ENCODE peak calls at places on chromosomes 4 and X, in nine cellular contexts. T, Q, B, R, N, D, P, K and G are unnamed samples. For H3K36me3 and H3K4me1, the result is how much of the 10 kb centered on the place peaks cover.

GRCh38 chrX:132590350-132591026 is 101.7 kb upstream of the MBNL3 start:
- DNase-seq in T (no peak), Q (no peak), B (no peak), R (no peak), N (no peak), D (no peak), P (no peak), K (no peak), G (no peak)

GRCh38 chr4:5788144-5788543 is 77.1 kb downstream of the EVC start:
- DNase-seq in T (no peak), Q (no peak), B (no peak), R (no peak), N (no peak), D (no peak), P (no peak), K (no peak), G (no peak)

GRCh38 chr4:22942920-22943559 is 250.3 kb downstream of the GBA3 start:
- DNase-seq in T (no peak), Q (no peak), B (no peak), R (no peak), N (no peak), D (no peak), P (no peak), K (no peak), G (no peak)

GRCh38 chr4:182144621-182145359 is 98.4 kb upstream of the TENM3 start:
- DNase-seq in T (no peak), Q (no peak), B (no peak), R (no peak), N (no peak), D (no peak), P (no peak), K (no peak), G (peak)

GRCh38 chrX:120358687-120359086 is 3.2 kb upstream of the ATP1B4 start:
- DNase-seq in T (no peak), Q (no peak), B (no peak), R (peak), N (no peak), D (no peak), P (no peak), K (no peak), G (no peak)

GRCh38 chrX:37846141-37846540 is 1.2 kb downstream of the DYNLT3 start:
- DNase-seq in T (no peak), Q (no peak), B (no peak), R (peak), N (no peak), D (no peak), P (no peak), K (no peak), G (no peak)

GRCh38 chr4:56326363-56326762 is 60.9 kb downstream of the AASDH start:
- DNase-seq in T (no peak), Q (no peak), B (no peak), R (no peak), N (no peak), D (no peak), P (no peak), K (peak), G (no peak)

GRCh38 chr4:40292313-40292759 is 42.8 kb upstream of the CHRNA9 start:
- DNase-seq in T (no peak), Q (no peak), B (no peak), R (peak), N (peak), D (no peak), P (no peak), K (peak), G (no peak)

GRCh38 chr4:93092765-93093164 is 735.8 kb upstream of the ATOH1 start:
- DNase-seq in T (no peak), Q (no peak), B (no peak), R (no peak), N (no peak), D (no peak), P (no peak), K (no peak), G (no peak)

GRCh38 chrX:53713987-53714579 is 27.6 kb upstream of the HUWE1 start:
- DNase-seq in T (no peak), Q (no peak), B (no peak), R (no peak), N (peak), D (no peak), P (no peak), K (no peak), G (no peak)

GRCh38 chr4:26048378-26048882 is 134.4 kb downstream of the SMIM20 start:
- DNase-seq in T (peak), Q (peak), B (no peak), R (peak), N (no peak), D (peak), P (peak), K (peak), G (peak)

GRCh38 chr4:43351970-43352806 is 459.7 kb downstream of the GRXCR1 start:
- DNase-seq in T (no peak), Q (no peak), B (no peak), R (no peak), N (no peak), D (no peak), P (no peak), K (no peak), G (no peak)

GRCh38 chr4:98581126-98581525 is 77.3 kb downstream of the TSPAN5 start:
- DNase-seq in T (no peak), Q (no peak), B (no peak), R (no peak), N (no peak), D (no peak), P (no peak), K (no peak), G (no peak)

GRCh38 chr4:1356181-1356998 is 9.4 kb downstream of the UVSSA start:
- DNase-seq in T (peak), Q (peak), B (no peak), R (peak), N (peak), D (peak), P (peak), K (peak), G (peak)

GRCh38 chrX:67613366-67613765 is 69.5 kb downstream of the AR start:
- DNase-seq in T (no peak), Q (no peak), B (no peak), R (peak), N (no peak), D (no peak), P (no peak), K (peak), G (no peak)

GRCh38 chr4:64780664-64781063 is 371.4 kb upstream of the TECRL start:
- DNase-seq in T (no peak), Q (no peak), B (no peak), R (no peak), N (no peak), D (no peak), P (no peak), K (no peak), G (no peak)

GRCh38 chr4:109801895-109802319 is at the start of gene CFI:
- DNase-seq in T (no peak), Q (no peak), B (no peak), R (peak), N (no peak), D (no peak), P (no peak), K (peak), G (no peak)

GRCh38 chr4:132642196-132642817 is 506.8 kb upstream of the PCDH10 start:
- DNase-seq in T (no peak), Q (no peak), B (no peak), R (peak), N (peak), D (no peak), P (no peak), K (peak), G (no peak)

GRCh38 chrX:23765449-23765848 is 17.5 kb upstream of the SAT1 start:
- DNase-seq in T (no peak), Q (no peak), B (no peak), R (no peak), N (no peak), D (no peak), P (no peak), K (no peak), G (no peak)

GRCh38 chr4:152269448-152270191 is 266.3 kb downstream of the FBXW7 start:
- DNase-seq in T (no peak), Q (no peak), B (no peak), R (no peak), N (no peak), D (no peak), P (no peak), K (no peak), G (no peak)

GRCh38 chrX:39309721-39310152 is 508.5 kb downstream of the MID1IP1 start:
- DNase-seq in T (no peak), Q (no peak), B (no peak), R (peak), N (no peak), D (peak), P (peak), K (peak), G (peak)

GRCh38 chrX:48911407-48912182 is at the start of gene SLC35A2:
- DNase-seq in T (peak), Q (peak), B (peak), R (peak), N (peak), D (peak), P (peak), K (peak), G (peak)

GRCh38 chr4:124389591-124389990 is 322.9 kb downstream of the ANKRD50 start:
- DNase-seq in T (no peak), Q (no peak), B (no peak), R (peak), N (no peak), D (no peak), P (no peak), K (no peak), G (no peak)

GRCh38 chr4:18075823-18076433 is 54.4 kb upstream of the LCORL start:
- DNase-seq in T (peak), Q (peak), B (no peak), R (no peak), N (peak), D (peak), P (no peak), K (no peak), G (no peak)
- TF ChIP-seq CTCF in T (peak), Q (peak), B (peak), R (no peak), N (peak), D (peak), P (no peak), K (no peak), G (peak)

DNA sequence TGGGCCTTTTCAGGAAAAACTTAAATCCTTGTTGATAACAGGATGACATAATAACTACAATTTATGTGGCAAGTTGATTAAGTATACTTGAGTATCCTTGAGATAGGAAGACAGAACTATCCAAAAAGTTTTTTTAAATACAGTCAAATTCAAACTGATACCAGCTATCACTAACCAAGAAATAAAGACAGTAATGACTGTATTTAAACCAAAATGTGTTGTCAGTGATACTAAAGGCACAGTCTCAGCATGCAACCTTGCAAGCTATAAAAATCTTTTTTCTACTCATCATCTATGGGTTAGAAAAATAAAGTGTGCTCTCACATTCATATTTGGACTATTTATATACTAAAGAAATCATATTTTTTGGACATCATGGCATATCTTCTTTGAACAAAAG is 64.7 kb downstream of the PAPSS1 start:
- DNase-seq in T (no peak), Q (no peak), B (no peak), R (no peak), N (no peak), D (no peak), P (no peak), K (no peak), G (no peak)
- H3K36me3 ChIP-seq in T (under half), Q (under half), B (under half), R (under half), N (half or more), D (half or more), P (under half), K (under half), G (under half)

DNA sequence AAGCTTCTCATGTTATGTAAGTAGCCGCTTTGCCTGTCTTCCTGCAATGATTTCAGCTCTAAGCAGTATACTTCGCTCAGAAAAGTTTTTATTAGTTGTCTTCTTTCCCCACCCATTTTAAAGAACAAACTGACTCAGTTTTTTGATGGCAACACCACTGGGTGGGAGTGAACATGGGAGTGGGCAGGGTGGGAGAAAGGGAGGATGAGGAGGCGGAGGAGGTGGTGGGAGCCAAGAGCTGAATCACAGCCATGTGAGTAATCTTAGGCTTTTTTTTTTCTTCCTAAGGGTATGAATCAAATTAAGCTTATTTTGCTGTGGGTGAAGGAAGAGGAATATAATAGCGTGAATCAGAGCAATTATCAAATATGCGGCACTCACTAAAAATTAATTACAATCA is 574.3 kb upstream of the DIPK2B start:
- DNase-seq in T (no peak), Q (no peak), B (no peak), R (peak), N (no peak), D (peak), P (peak), K (peak), G (peak)
- H3K4me1 ChIP-seq in T (under half), Q (under half), B (under half), R (under half), N (under half), D (under half), P (under half), K (under half), G (under half)

DNA sequence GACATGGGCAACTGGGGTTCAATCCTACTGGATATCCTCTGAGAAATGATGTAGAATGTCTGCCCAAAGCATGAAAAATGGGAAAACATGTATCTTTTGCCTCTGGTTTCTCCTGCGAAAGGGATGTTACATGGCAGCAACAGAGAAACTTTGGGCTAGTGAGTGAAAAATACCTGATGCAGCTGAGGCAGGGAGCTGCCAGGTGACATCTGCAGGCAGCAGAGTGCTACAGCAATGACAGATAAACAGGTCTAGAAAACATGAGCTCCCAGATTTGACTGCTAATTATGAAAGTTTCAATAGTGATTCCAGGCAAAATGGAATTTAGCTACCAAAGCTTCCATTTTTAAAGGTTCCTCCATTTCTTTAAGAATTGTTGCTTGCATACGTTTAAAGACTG is 4.8 kb upstream of the CXCL1 start:
- DNase-seq in T (no peak), Q (no peak), B (no peak), R (no peak), N (peak), D (no peak), P (no peak), K (peak), G (no peak)
- TF ChIP-seq CTCF in T (peak), Q (peak), B (no peak), R (peak), N (peak), D (peak), P (no peak), K (peak), G (no peak)

DNA sequence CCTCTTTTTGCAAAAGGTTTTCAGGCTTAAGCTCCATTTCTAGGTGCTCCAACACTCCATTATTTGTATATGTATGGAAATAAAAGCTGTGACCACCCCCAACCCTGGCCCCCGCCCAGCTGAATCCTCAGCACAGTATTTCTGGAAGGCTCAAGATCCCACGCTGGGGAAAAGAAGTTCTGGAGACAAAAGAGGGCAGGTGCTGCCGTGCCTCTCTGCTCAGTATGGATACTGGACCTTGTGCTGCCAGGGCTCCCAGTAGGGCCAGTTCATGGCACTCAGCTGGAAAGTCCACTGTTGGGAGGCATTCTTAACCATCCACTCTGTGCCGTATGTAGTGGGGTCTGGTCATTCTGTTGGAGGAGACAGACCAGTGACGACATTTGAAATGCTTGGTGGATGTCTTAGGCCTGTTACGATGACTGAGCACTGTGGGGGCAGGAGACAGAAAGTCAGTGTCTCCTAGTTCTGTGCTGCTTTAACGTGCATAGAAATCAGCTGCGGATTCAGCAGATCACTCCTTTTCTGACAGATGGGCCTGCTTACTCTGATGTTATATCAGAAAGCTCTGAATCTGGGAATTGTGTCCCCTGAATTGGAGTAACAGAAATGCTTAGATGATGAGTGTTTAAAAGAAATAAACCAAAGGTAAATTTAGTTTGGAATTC is 48.4 kb upstream of the MSANTD1 start:
- DNase-seq in T (no peak), Q (no peak), B (no peak), R (no peak), N (no peak), D (no peak), P (no peak), K (no peak), G (no peak)
- H3K36me3 ChIP-seq in T (under half), Q (under half), B (half or more), R (under half), N (half or more), D (half or more), P (under half), K (under half), G (under half)

GRCh38 chr4:16032382-16032743 is 51.5 kb downstream of the PROM1 start:
- DNase-seq in T (no peak), Q (no peak), B (no peak), R (peak), N (no peak), D (no peak), P (no peak), K (no peak), G (no peak)
- H3K4me1 ChIP-seq in T (under half), Q (under half), B (under half), R (under half), N (under half), D (under half), P (under half), K (under half), G (under half)

GRCh38 chrX:135477576-135477975 is 42.9 kb upstream of the INTS6L start:
- DNase-seq in T (peak), Q (no peak), B (peak), R (peak), N (peak), D (peak), P (peak), K (peak), G (peak)
- TF ChIP-seq CTCF in T (peak), Q (no peak), B (peak), R (peak), N (peak), D (peak), P (no peak), K (peak), G (no peak)

DNA sequence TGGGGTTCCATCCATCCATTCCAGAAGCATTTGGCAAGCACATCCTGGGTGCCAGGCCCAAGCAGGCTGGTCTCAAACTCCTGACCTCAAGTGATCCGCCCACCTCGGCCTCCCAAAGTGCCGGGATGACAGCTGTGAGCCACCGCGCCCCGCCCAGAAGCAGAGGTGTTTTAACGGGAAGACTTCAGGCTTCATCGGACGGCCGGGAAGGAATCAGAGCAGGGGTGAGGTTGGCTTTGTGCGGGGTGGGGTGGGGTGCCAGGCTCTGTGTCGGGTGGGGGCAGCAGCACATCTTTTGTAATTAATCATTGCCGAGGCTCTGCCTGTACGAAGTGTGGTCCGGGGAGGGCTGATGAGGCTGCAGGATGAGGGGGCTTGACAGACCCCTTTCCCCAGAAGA is 5.1 kb upstream of the SLC25A6 start:
- DNase-seq in T (no peak), Q (peak), B (peak), R (no peak), N (no peak), D (no peak), P (no peak), K (no peak), G (no peak)
- H3K36me3 ChIP-seq in T (under half), Q (under half), B (under half), R (under half), N (half or more), D (under half), P (under half), K (under half), G (under half)

DNA sequence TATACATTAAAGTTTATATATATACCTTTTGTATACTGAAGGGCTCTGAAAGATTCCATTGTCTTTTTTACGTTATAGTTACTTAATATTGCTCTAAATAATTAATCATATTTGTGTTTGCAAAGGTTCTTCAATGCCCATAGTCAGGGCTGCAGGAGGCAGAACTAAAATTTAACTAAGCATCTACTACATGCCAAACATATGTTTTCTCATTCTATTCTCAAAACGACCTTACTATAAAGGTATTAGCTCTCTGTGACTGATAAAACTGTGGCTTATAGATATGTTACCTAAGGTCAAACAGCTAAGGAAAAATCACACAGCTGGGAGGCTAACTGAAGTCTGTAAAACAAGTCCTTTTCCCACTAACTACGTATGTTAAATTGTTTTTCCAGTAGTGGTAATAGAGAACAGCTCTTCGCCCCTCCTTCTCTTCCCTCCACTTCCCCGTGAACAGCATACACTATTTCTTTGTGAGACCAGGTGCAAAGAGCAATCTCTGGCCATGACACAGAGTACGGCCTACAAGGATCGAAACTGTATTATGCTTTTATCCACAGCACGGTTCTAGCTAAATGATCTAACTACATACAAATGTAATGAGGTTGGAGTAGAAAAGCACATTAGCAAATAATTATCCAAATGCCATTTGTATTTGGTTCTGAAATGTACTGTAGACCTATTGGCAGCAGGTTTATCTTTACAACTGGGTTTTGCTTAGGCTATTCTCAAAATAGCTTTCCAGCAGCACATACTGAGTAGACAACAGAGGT is 1.7 kb downstream of the CNOT6L start:
- DNase-seq in T (peak), Q (no peak), B (no peak), R (peak), N (peak), D (no peak), P (no peak), K (no peak), G (no peak)
- H3K4me1 ChIP-seq in T (under half), Q (half or more), B (under half), R (under half), N (half or more), D (under half), P (under half), K (under half), G (under half)

DNA sequence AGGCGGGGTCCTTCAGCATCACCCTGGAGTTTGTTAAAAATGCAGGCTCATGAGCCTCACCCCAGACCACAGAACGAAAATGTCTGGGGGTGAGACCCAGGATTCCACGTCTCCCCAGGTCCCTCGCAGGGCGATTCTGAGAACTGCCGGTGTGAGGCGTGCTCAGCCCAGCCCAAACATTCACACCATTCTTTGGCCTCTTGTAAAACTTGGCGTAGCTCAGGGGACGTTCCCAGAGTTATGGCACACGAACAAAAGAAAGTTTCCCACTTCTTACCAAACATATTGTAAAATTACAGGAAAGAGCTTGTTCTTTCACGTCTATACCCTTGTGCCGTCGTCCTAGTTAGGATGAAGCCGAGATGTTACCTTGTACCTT is 12.9 kb downstream of the CD99 start:
- DNase-seq in T (peak), Q (peak), B (no peak), R (peak), N (no peak), D (peak), P (no peak), K (peak), G (no peak)
- TF ChIP-seq CTCF in T (peak), Q (peak), B (peak), R (no peak), N (no peak), D (peak), P (no peak), K (peak), G (peak)